ENCODE peak calls at places on chromosomes 11 and 22, in four cellular contexts. One of them, this sample, is unnamed.

GRCh38 chr11:96114178-96115070 is 190.5 kb upstream of the MTMR2 start:
- DNase-seq in kidney: no peak
- DNase-seq in RWPE1: no peak
- DNase-seq in stimulated activated CD8-positive, alpha-beta memory T cell treated with anti-CD3 and anti-CD28 coated beads, Interleukin-2, amount 100 ng/mL, for 48 hours: no peak
- DNase-seq in this sample: no peak

GRCh38 chr22:50048066-50048765 is 9.9 kb downstream of the TTLL8 start:
- DNase-seq in kidney: peak
- DNase-seq in RWPE1: no peak
- DNase-seq in stimulated activated CD8-positive, alpha-beta memory T cell treated with anti-CD3 and anti-CD28 coated beads, Interleukin-2, amount 100 ng/mL, for 48 hours: no peak
- DNase-seq in this sample: no peak

GRCh38 chr11:44445500-44446340 is 119.7 kb upstream of the CD82 start:
- DNase-seq in kidney: no peak
- DNase-seq in RWPE1: peak
- DNase-seq in stimulated activated CD8-positive, alpha-beta memory T cell treated with anti-CD3 and anti-CD28 coated beads, Interleukin-2, amount 100 ng/mL, for 48 hours: no peak
- DNase-seq in this sample: no peak

GRCh38 chr11:77175021-77175842 is 47.2 kb downstream of the MYO7A start:
- DNase-seq in kidney: peak
- DNase-seq in RWPE1: no peak
- DNase-seq in stimulated activated CD8-positive, alpha-beta memory T cell treated with anti-CD3 and anti-CD28 coated beads, Interleukin-2, amount 100 ng/mL, for 48 hours: no peak
- DNase-seq in this sample: no peak

GRCh38 chr11:9802291-9802861 is 138.5 kb downstream of the SWAP70 start:
- DNase-seq in kidney: no peak
- DNase-seq in RWPE1: peak
- DNase-seq in stimulated activated CD8-positive, alpha-beta memory T cell treated with anti-CD3 and anti-CD28 coated beads, Interleukin-2, amount 100 ng/mL, for 48 hours: no peak
- DNase-seq in this sample: no peak

GRCh38 chr11:20367313-20367948 is 3.9 kb downstream of the HTATIP2 start:
- DNase-seq in kidney: no peak
- DNase-seq in RWPE1: peak
- DNase-seq in stimulated activated CD8-positive, alpha-beta memory T cell treated with anti-CD3 and anti-CD28 coated beads, Interleukin-2, amount 100 ng/mL, for 48 hours: no peak
- DNase-seq in this sample: no peak

GRCh38 chr11:82754410-82754809 is 20.7 kb upstream of the FAM181B start:
- DNase-seq in kidney: no peak
- DNase-seq in RWPE1: no peak
- DNase-seq in stimulated activated CD8-positive, alpha-beta memory T cell treated with anti-CD3 and anti-CD28 coated beads, Interleukin-2, amount 100 ng/mL, for 48 hours: no peak
- DNase-seq in this sample: no peak

GRCh38 chr22:41925783-41926460 is 684 bp downstream of the TNFRSF13C start:
- DNase-seq in kidney: no peak
- DNase-seq in RWPE1: no peak
- DNase-seq in stimulated activated CD8-positive, alpha-beta memory T cell treated with anti-CD3 and anti-CD28 coated beads, Interleukin-2, amount 100 ng/mL, for 48 hours: peak
- DNase-seq in this sample: peak

GRCh38 chr22:32707971-32708370 is 93.5 kb upstream of the TIMP3 start:
- DNase-seq in kidney: no peak
- DNase-seq in RWPE1: no peak
- DNase-seq in stimulated activated CD8-positive, alpha-beta memory T cell treated with anti-CD3 and anti-CD28 coated beads, Interleukin-2, amount 100 ng/mL, for 48 hours: no peak
- DNase-seq in this sample: no peak

GRCh38 chr22:21818487-21819182 is 48.8 kb downstream of the MAPK1 start:
- DNase-seq in kidney: no peak
- DNase-seq in RWPE1: no peak
- DNase-seq in stimulated activated CD8-positive, alpha-beta memory T cell treated with anti-CD3 and anti-CD28 coated beads, Interleukin-2, amount 100 ng/mL, for 48 hours: no peak
- DNase-seq in this sample: no peak

GRCh38 chr11:66510271-66510989 is at the start of gene BBS1:
- DNase-seq in kidney: peak
- DNase-seq in RWPE1: peak
- DNase-seq in stimulated activated CD8-positive, alpha-beta memory T cell treated with anti-CD3 and anti-CD28 coated beads, Interleukin-2, amount 100 ng/mL, for 48 hours: peak
- DNase-seq in this sample: peak

GRCh38 chr22:37601540-37602442 is 6.8 kb upstream of the GGA1 start:
- DNase-seq in kidney: no peak
- DNase-seq in RWPE1: peak
- DNase-seq in stimulated activated CD8-positive, alpha-beta memory T cell treated with anti-CD3 and anti-CD28 coated beads, Interleukin-2, amount 100 ng/mL, for 48 hours: no peak
- DNase-seq in this sample: peak

GRCh38 chr22:23014250-23014649 is 56.1 kb upstream of the GNAZ start:
- DNase-seq in kidney: no peak
- DNase-seq in RWPE1: no peak
- DNase-seq in stimulated activated CD8-positive, alpha-beta memory T cell treated with anti-CD3 and anti-CD28 coated beads, Interleukin-2, amount 100 ng/mL, for 48 hours: no peak
- DNase-seq in this sample: no peak

GRCh38 chr11:128161994-128162393 is 425.4 kb downstream of the ETS1 start:
- DNase-seq in kidney: no peak
- DNase-seq in RWPE1: no peak
- DNase-seq in stimulated activated CD8-positive, alpha-beta memory T cell treated with anti-CD3 and anti-CD28 coated beads, Interleukin-2, amount 100 ng/mL, for 48 hours: no peak
- DNase-seq in this sample: no peak

GRCh38 chr22:23796461-23796860 is 9.7 kb downstream of the SMARCB1 start:
- DNase-seq in kidney: peak
- DNase-seq in RWPE1: no peak
- DNase-seq in stimulated activated CD8-positive, alpha-beta memory T cell treated with anti-CD3 and anti-CD28 coated beads, Interleukin-2, amount 100 ng/mL, for 48 hours: no peak
- DNase-seq in this sample: no peak

GRCh38 chr11:111748035-111748804 is 18.0 kb downstream of the PPP2R1B start:
- DNase-seq in kidney: no peak
- DNase-seq in RWPE1: no peak
- DNase-seq in stimulated activated CD8-positive, alpha-beta memory T cell treated with anti-CD3 and anti-CD28 coated beads, Interleukin-2, amount 100 ng/mL, for 48 hours: no peak
- DNase-seq in this sample: no peak

GRCh38 chr22:27032121-27032761 is 374.9 kb downstream of the MIAT start:
- DNase-seq in kidney: peak
- DNase-seq in RWPE1: no peak
- DNase-seq in stimulated activated CD8-positive, alpha-beta memory T cell treated with anti-CD3 and anti-CD28 coated beads, Interleukin-2, amount 100 ng/mL, for 48 hours: no peak
- DNase-seq in this sample: peak

GRCh38 chr11:4839851-4840549 is 9.0 kb downstream of the OR51S1 start:
- DNase-seq in kidney: no peak
- DNase-seq in RWPE1: no peak
- DNase-seq in stimulated activated CD8-positive, alpha-beta memory T cell treated with anti-CD3 and anti-CD28 coated beads, Interleukin-2, amount 100 ng/mL, for 48 hours: no peak
- DNase-seq in this sample: no peak

GRCh38 chr11:95853138-95853537 is 62.8 kb downstream of the CEP57 start:
- DNase-seq in kidney: no peak
- DNase-seq in RWPE1: no peak
- DNase-seq in stimulated activated CD8-positive, alpha-beta memory T cell treated with anti-CD3 and anti-CD28 coated beads, Interleukin-2, amount 100 ng/mL, for 48 hours: no peak
- DNase-seq in this sample: no peak

GRCh38 chr22:49934144-49934890 is 15.9 kb downstream of the CRELD2 start:
- DNase-seq in kidney: peak
- DNase-seq in RWPE1: no peak
- DNase-seq in stimulated activated CD8-positive, alpha-beta memory T cell treated with anti-CD3 and anti-CD28 coated beads, Interleukin-2, amount 100 ng/mL, for 48 hours: no peak
- DNase-seq in this sample: no peak

GRCh38 chr11:36478700-36479329 is 31.3 kb downstream of the TRAF6 start:
- DNase-seq in kidney: no peak
- DNase-seq in RWPE1: peak
- DNase-seq in stimulated activated CD8-positive, alpha-beta memory T cell treated with anti-CD3 and anti-CD28 coated beads, Interleukin-2, amount 100 ng/mL, for 48 hours: no peak
- DNase-seq in this sample: peak

GRCh38 chr11:10761085-10761698 is 10.1 kb downstream of the CTR9 start:
- DNase-seq in kidney: no peak
- DNase-seq in RWPE1: no peak
- DNase-seq in stimulated activated CD8-positive, alpha-beta memory T cell treated with anti-CD3 and anti-CD28 coated beads, Interleukin-2, amount 100 ng/mL, for 48 hours: no peak
- DNase-seq in this sample: no peak

GRCh38 chr22:33018232-33018864 is 39.8 kb downstream of the SYN3 start:
- DNase-seq in kidney: no peak
- DNase-seq in RWPE1: peak
- DNase-seq in stimulated activated CD8-positive, alpha-beta memory T cell treated with anti-CD3 and anti-CD28 coated beads, Interleukin-2, amount 100 ng/mL, for 48 hours: peak
- DNase-seq in this sample: peak

GRCh38 chr11:13346470-13346869 is 68.9 kb downstream of the BMAL1 start:
- DNase-seq in kidney: no peak
- DNase-seq in RWPE1: no peak
- DNase-seq in stimulated activated CD8-positive, alpha-beta memory T cell treated with anti-CD3 and anti-CD28 coated beads, Interleukin-2, amount 100 ng/mL, for 48 hours: no peak
- DNase-seq in this sample: no peak

GRCh38 chr11:30855383-30856006 is 269.3 kb upstream of the MPPED2 start:
- DNase-seq in kidney: no peak
- DNase-seq in RWPE1: peak
- DNase-seq in stimulated activated CD8-positive, alpha-beta memory T cell treated with anti-CD3 and anti-CD28 coated beads, Interleukin-2, amount 100 ng/mL, for 48 hours: no peak
- DNase-seq in this sample: peak

GRCh38 chr11:57310630-57311086 is 14.1 kb downstream of the TNKS1BP1 start:
- DNase-seq in kidney: no peak
- DNase-seq in RWPE1: no peak
- DNase-seq in stimulated activated CD8-positive, alpha-beta memory T cell treated with anti-CD3 and anti-CD28 coated beads, Interleukin-2, amount 100 ng/mL, for 48 hours: no peak
- DNase-seq in this sample: no peak

GRCh38 chr11:12186683-12187082 is 76.3 kb downstream of the MICAL2 start:
- DNase-seq in kidney: no peak
- DNase-seq in RWPE1: no peak
- DNase-seq in stimulated activated CD8-positive, alpha-beta memory T cell treated with anti-CD3 and anti-CD28 coated beads, Interleukin-2, amount 100 ng/mL, for 48 hours: no peak
- DNase-seq in this sample: no peak

GRCh38 chr11:111911563-111912401 is at the start of gene CRYAB:
- DNase-seq in kidney: peak
- DNase-seq in RWPE1: peak
- DNase-seq in stimulated activated CD8-positive, alpha-beta memory T cell treated with anti-CD3 and anti-CD28 coated beads, Interleukin-2, amount 100 ng/mL, for 48 hours: no peak
- DNase-seq in this sample: no peak

GRCh38 chr11:35111171-35112055 is 27.6 kb upstream of the CD44 start:
- DNase-seq in kidney: no peak
- DNase-seq in RWPE1: peak
- DNase-seq in stimulated activated CD8-positive, alpha-beta memory T cell treated with anti-CD3 and anti-CD28 coated beads, Interleukin-2, amount 100 ng/mL, for 48 hours: no peak
- DNase-seq in this sample: no peak

GRCh38 chr22:30310881-30311771 is 15.6 kb downstream of the TBC1D10A start:
- DNase-seq in kidney: peak
- DNase-seq in RWPE1: no peak
- DNase-seq in stimulated activated CD8-positive, alpha-beta memory T cell treated with anti-CD3 and anti-CD28 coated beads, Interleukin-2, amount 100 ng/mL, for 48 hours: no peak
- DNase-seq in this sample: no peak

GRCh38 chr11:19311306-19312030 is 70.7 kb upstream of the E2F8 start:
- DNase-seq in kidney: no peak
- DNase-seq in RWPE1: peak
- DNase-seq in stimulated activated CD8-positive, alpha-beta memory T cell treated with anti-CD3 and anti-CD28 coated beads, Interleukin-2, amount 100 ng/mL, for 48 hours: peak
- DNase-seq in this sample: peak

This sample was measured in Karpas-422.